ENCODE peak calls at places on chromosomes 7 and 10, in nine cellular contexts. H is progenitor cell of endocrine pancreas, C is AG09319, L is lung microvascular endothelial cell, P is cardiac fibroblast, I is AG08395, F is kidney, S is HCEC 1CT, B is astrocyte of the spinal cord. D is an unnamed sample.

GRCh38 chr10:114180937-114181336 is 1.8 kb downstream of the TDRD1 start:
- DNase-seq in C (no peak), B (no peak), F (no peak), H (no peak), P (no peak), L (no peak), I (no peak), S (no peak), D (no peak)

GRCh38 chr10:82813856-82814255 is 938.9 kb downstream of the NRG3 start:
- DNase-seq in C (no peak), H (no peak), B (peak), F (no peak), I (peak), L (no peak), P (no peak), S (no peak), D (no peak)

GRCh38 chr7:93957767-93958166 is 36.2 kb downstream of the GNG11 start:
- DNase-seq in S (no peak), H (no peak), I (no peak), B (no peak), L (no peak), C (no peak), F (no peak), P (no peak), D (no peak)

GRCh38 chr7:125358551-125359167 is 429.0 kb upstream of the POT1 start:
- DNase-seq in I (no peak), C (no peak), H (no peak), F (no peak), S (peak), L (no peak), B (no peak), P (peak), D (no peak)

GRCh38 chr10:85464336-85464735 is 902.3 kb downstream of the GRID1 start:
- DNase-seq in H (no peak), I (no peak), F (no peak), S (no peak), P (no peak), B (no peak), L (no peak), C (no peak), D (no peak)

GRCh38 chr10:99976886-99977391 is 32.8 kb downstream of the DNMBP start:
- DNase-seq in P (peak), F (no peak), C (peak), I (peak), S (peak), L (peak), H (no peak), B (peak), D (no peak)

GRCh38 chr7:50528266-50529092 is 36.7 kb downstream of the DDC start:
- DNase-seq in H (no peak), P (no peak), F (no peak), L (no peak), C (no peak), I (no peak), B (no peak), S (no peak), D (no peak)

GRCh38 chr7:3979956-3980643 is 679.0 kb downstream of the SDK1 start:
- DNase-seq in S (no peak), P (no peak), F (no peak), I (no peak), C (no peak), B (peak), H (no peak), L (peak), D (no peak)

GRCh38 chr7:156496491-156497264 is 143.9 kb upstream of the RNF32 start:
- DNase-seq in L (no peak), B (no peak), S (no peak), C (no peak), I (no peak), F (no peak), H (no peak), P (no peak), D (no peak)